ENCODE peak calls at places on chromosomes 11 and 22, in five cellular contexts. B is naive thymus-derived CD8-positive, alpha-beta T cell; C is hypothalamus; A is fibroblast of villous mesenchyme; G is stimulated activated CD4-positive, alpha-beta T cell treated with anti-CD3 and anti-CD28 coated beads, Interleukin-4, amount 100 ng/mL, for 48 hours. W is an unnamed sample.

GRCh38 chr11:62500066-62501035 is 46.3 kb downstream of the AHNAK start:
- DNase-seq in B (no peak), C (no peak), A (no peak), G (no peak), W (no peak)

GRCh38 chr22:35349704-35350538 is 31.0 kb upstream of the HMOX1 start:
- DNase-seq in B (no peak), C (peak), A (no peak), G (no peak), W (no peak)

GRCh38 chr22:42366815-42367581 is 65.2 kb downstream of the NFAM1 start:
- DNase-seq in B (no peak), C (peak), A (no peak), G (no peak), W (no peak)

GRCh38 chr11:64384981-64385952 is 26.3 kb downstream of the RPS6KA4 start:
- DNase-seq in B (no peak), C (peak), A (no peak), G (no peak), W (no peak)

GRCh38 chr22:20256042-20256441 is 12.1 kb downstream of the RTN4R start:
- DNase-seq in B (no peak), C (no peak), A (no peak), G (no peak), W (no peak)

GRCh38 chr11:31797227-31798056 is 13.7 kb downstream of the PAX6 start:
- DNase-seq in B (no peak), C (no peak), A (no peak), G (no peak), W (no peak)

GRCh38 chr22:24498826-24499225 is 3.7 kb downstream of the UPB1 start:
- DNase-seq in B (no peak), C (no peak), A (no peak), G (no peak), W (no peak)

GRCh38 chr11:118434553-118435232 is 1.6 kb upstream of the KMT2A start:
- DNase-seq in B (peak), C (peak), A (peak), G (peak), W (no peak)

GRCh38 chr22:20080776-20081654 is 974 bp downstream of the DGCR8 start:
- DNase-seq in B (no peak), C (no peak), A (peak), G (no peak), W (no peak)

GRCh38 chr22:42745118-42745517 is 24.4 kb upstream of the A4GALT start:
- DNase-seq in B (no peak), C (no peak), A (peak), G (no peak), W (no peak)

GRCh38 chr11:69603978-69604524 is 36.9 kb upstream of the CCND1 start:
- DNase-seq in B (no peak), C (no peak), A (no peak), G (no peak), W (no peak)

GRCh38 chr22:33126881-33127280 is 68.7 kb upstream of the SYN3 start:
- DNase-seq in B (no peak), C (no peak), A (no peak), G (no peak), W (no peak)

GRCh38 chr22:49930128-49930527 is 11.7 kb downstream of the CRELD2 start:
- DNase-seq in B (no peak), C (no peak), A (no peak), G (no peak), W (no peak)

GRCh38 chr11:108069947-108070346 is 51.4 kb upstream of the ACAT1 start:
- DNase-seq in B (no peak), C (no peak), A (peak), G (no peak), W (no peak)